ENCODE peak calls at places on chromosomes 4 and X, in seven cellular contexts. H is colonic mucosa; D is heart right ventricle; R is WERI-Rb-1; J is left lung; L is iPS DF 6.9; E is CD4-positive, alpha-beta memory T cell. X is an unnamed sample.
A peak's percentile ranks its signal among the peaks of the same experiment; 100 is the strongest.

GRCh38 chrX:40176979-40177430 is 79.2 kb upstream of the BCOR start:
- DNase-seq in H (peak; percentile 26), D (peak; percentile 28), R (peak; percentile 64), J (no peak), L (no peak), E (no peak), X (no peak)

GRCh38 chr4:129246850-129247542 is 151.0 kb downstream of the C4orf33 start:
- DNase-seq in H (peak; percentile 28), D (no peak), R (no peak), J (no peak), L (no peak), E (no peak), X (no peak)

GRCh38 chrX:106692425-106693075 is 34.0 kb upstream of the RNF128 start:
- DNase-seq in H (peak; percentile 51), D (no peak), R (no peak), J (no peak), L (no peak), E (no peak), X (no peak)

GRCh38 chr4:110164251-110164650 is 34.2 kb downstream of the ELOVL6 start:
- DNase-seq in H (no peak), D (no peak), R (no peak), J (no peak), L (no peak), E (no peak), X (no peak)

GRCh38 chrX:40377684-40378083 is 203.1 kb upstream of the ATP6AP2 start:
- DNase-seq in H (no peak), D (no peak), R (no peak), J (no peak), L (no peak), E (no peak), X (no peak)

GRCh38 chr4:123411976-123412589 is 15.5 kb downstream of the SPRY1 start:
- DNase-seq in H (no peak), D (no peak), R (no peak), J (no peak), L (no peak), E (no peak), X (no peak)

GRCh38 chr4:94976371-94977011 is 218.7 kb downstream of the BMPR1B start:
- DNase-seq in H (no peak), D (no peak), R (no peak), J (no peak), L (no peak), E (no peak), X (no peak)

GRCh38 chr4:152727784-152728183 is 48.0 kb upstream of the TMEM154 start:
- DNase-seq in H (no peak), D (no peak), R (no peak), J (no peak), L (no peak), E (no peak), X (no peak)

GRCh38 chrX:73876897-73877296 is 313.9 kb downstream of the CHIC1 start:
- DNase-seq in H (no peak), D (no peak), R (no peak), J (no peak), L (no peak), E (no peak), X (no peak)

GRCh38 chrX:153670748-153671588 is 2.6 kb downstream of the PNCK start:
- DNase-seq in H (no peak), D (no peak), R (no peak), J (no peak), L (no peak), E (no peak), X (no peak)

GRCh38 chr4:183407128-183407585 is 37.3 kb upstream of the CDKN2AIP start:
- DNase-seq in H (peak; percentile 91), D (peak; percentile 90), R (peak; percentile 94), J (peak; percentile 98), L (peak; percentile 7), E (peak; percentile 87), X (peak; percentile 82)

GRCh38 chr4:123921339-123921738 is 524.7 kb downstream of the SPRY1 start:
- DNase-seq in H (no peak), D (no peak), R (no peak), J (no peak), L (no peak), E (no peak), X (no peak)

GRCh38 chr4:183136880-183137279 is 37.8 kb downstream of the WWC2 start:
- DNase-seq in H (no peak), D (no peak), R (no peak), J (no peak), L (no peak), E (no peak), X (no peak)

GRCh38 chr4:26323807-26324206 is 3.0 kb downstream of the RBPJ start:
- DNase-seq in H (no peak), D (no peak), R (no peak), J (no peak), L (no peak), E (no peak), X (no peak)

GRCh38 chr4:82099863-82100579 is 273.8 kb downstream of the HNRNPD start:
- DNase-seq in H (no peak), D (no peak), R (no peak), J (no peak), L (no peak), E (no peak), X (no peak)

GRCh38 chrX:1427756-1428155 is 25.0 kb downstream of the ASMTL start:
- DNase-seq in H (no peak), D (no peak), R (peak; percentile 6), J (peak; percentile 82), L (no peak), E (no peak), X (no peak)

GRCh38 chr4:55269470-55269869 is 76.6 kb upstream of the SRD5A3 start:
- DNase-seq in H (no peak), D (no peak), R (no peak), J (no peak), L (no peak), E (no peak), X (no peak)

GRCh38 chr4:768995-769394 is 56.9 kb downstream of the CPLX1 start:
- DNase-seq in H (no peak), D (no peak), R (peak; percentile 7), J (peak; percentile 55), L (no peak), E (no peak), X (no peak)
- H3K9me3 ChIP-seq in H (no peaks in the 10 kb centered on the region), D (no peaks in the 10 kb centered on the region), R (peaks cover 8% of the 10 kb centered on the region), J (no peaks in the 10 kb centered on the region), L (no peaks in the 10 kb centered on the region), E (no peaks in the 10 kb centered on the region), X (no peaks in the 10 kb centered on the region)

DNA sequence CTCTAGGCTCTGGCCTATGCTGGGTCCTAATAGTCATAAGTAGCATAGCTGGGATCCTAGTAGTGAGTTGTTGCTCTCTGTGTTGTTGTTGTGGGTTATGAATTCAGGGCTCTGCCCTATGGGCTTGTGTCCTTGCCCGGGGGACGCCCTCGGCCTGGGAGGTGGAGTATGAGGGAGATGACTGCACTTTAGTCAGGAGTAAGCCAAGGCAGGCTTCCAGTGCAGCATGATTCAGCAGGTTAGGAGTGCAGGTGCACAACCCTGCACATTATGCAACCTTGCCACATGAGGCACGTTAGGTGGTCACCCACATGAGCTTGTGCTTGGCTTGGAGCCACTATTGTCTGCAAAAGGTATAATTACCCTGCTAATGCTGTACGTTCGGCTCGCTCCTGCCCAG is 58.4 kb upstream of the CCDC149 start:
- DNase-seq in H (no peak), D (no peak), R (no peak), J (peak; percentile 54), L (no peak), E (no peak), X (no peak)
- H3K9me3 ChIP-seq in H (no peaks in the 10 kb centered on the region), D (no peaks in the 10 kb centered on the region), R (peaks cover 6% of the 10 kb centered on the region), J (no peaks in the 10 kb centered on the region), L (peaks cover 1% of the 10 kb centered on the region), E (no peaks in the 10 kb centered on the region), X (no peaks in the 10 kb centered on the region)

DNA sequence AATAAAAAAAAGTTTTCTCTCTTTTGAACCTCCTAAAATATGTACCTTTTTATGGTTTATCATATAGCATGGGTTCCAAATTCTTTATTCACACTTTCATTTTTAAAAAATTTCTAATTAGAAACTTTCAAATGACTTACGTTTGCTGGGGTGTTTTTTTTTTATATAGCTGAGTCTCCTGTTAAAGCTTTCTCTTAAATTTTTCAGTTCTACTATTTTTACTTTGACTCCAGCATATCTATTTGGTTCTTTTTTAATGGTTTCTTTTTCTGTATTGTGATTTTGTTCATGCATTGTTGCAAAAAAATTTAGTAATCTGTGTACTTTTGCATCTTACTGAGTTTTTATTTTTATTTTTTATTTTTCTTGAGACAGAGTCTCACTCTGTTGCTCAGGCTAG is 22.3 kb downstream of the ZNF718 start:
- DNase-seq in H (no peak), D (no peak), R (no peak), J (no peak), L (no peak), E (no peak), X (no peak)
- H3K9me3 ChIP-seq in H (peaks cover 7% of the 10 kb centered on the region), D (peaks cover 12% of the 10 kb centered on the region), R (peaks cover 29% of the 10 kb centered on the region), J (peaks cover 21% of the 10 kb centered on the region), L (no peaks in the 10 kb centered on the region), E (no peaks in the 10 kb centered on the region), X (peaks cover 34% of the 10 kb centered on the region)

GRCh38 chr4:119517361-119518229 is 111.0 kb downstream of the PDE5A start:
- DNase-seq in H (no peak), D (no peak), R (no peak), J (no peak), L (no peak), E (no peak), X (no peak)
- H3K9me3 ChIP-seq in H (no peaks in the 10 kb centered on the region), D (no peaks in the 10 kb centered on the region), R (no peaks in the 10 kb centered on the region), J (no peaks in the 10 kb centered on the region), L (no peaks in the 10 kb centered on the region), E (no peaks in the 10 kb centered on the region), X (no peaks in the 10 kb centered on the region)

DNA sequence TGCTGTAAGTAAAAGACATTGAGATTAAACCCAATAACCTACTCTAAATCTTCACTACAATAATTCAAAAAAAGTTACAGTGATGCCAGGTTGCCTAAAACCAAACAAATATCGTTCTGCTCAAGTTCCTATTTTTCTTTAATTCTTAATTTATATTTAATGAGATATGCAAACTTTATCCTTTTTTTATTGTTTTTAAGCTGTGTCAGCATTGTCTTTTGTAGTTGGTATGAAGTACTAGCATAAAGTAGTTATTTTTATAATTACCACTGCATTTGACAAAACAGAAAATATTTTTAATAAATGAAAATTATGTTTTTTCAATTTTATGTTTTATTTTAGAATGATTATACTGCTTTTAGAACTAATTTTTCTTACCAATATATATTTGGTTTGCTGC is 1431.1 kb upstream of the PCDH7 start:
- DNase-seq in H (no peak), D (no peak), R (no peak), J (no peak), L (no peak), E (no peak), X (no peak)
- H3K9me3 ChIP-seq in H (no peaks in the 10 kb centered on the region), D (no peaks in the 10 kb centered on the region), R (no peaks in the 10 kb centered on the region), J (no peaks in the 10 kb centered on the region), L (no peaks in the 10 kb centered on the region), E (no peaks in the 10 kb centered on the region), X (no peaks in the 10 kb centered on the region)

DNA sequence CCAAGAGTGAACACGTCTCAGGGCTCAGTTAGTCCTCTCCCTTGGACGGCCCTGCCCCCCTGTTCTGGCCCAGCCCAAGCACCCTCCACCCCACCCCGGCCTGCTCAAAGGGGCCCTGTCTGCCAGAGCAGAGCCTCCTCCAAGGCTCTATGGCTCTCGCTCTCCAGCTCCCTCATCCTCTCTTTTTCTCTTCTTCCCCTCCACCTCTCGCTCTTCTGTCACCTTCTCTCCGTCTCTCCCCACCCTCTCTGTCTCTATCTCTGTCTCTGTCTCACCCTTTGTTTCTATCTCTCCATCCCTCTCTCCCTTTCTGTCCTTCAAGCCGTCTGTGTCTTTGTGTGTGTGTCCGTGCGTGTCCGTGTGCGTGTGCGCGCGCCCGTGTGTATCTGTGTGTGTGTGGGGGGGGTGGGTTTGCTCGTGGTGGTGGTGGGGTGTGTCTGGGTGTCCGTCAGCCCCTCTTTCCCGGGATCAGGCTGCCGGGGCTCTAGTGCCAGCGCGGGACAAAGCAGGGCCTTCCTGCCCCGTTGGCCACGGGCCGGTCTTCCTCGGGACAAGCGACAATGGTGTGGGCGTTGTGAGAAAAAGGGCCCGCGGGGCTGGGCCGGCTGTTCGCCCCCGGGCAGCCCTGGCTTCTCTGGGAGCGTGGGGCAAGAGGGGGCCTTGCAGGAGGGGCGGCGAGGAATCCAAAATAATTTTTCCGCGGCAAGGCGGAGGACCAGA is 8.7 kb downstream of the FRG2 start:
- DNase-seq in H (no peak), D (no peak), R (no peak), J (peak; percentile 57), L (no peak), E (no peak), X (no peak)
- H3K9me3 ChIP-seq in H (no peaks in the 10 kb centered on the region), D (no peaks in the 10 kb centered on the region), R (peaks cover 58% of the 10 kb centered on the region), J (no peaks in the 10 kb centered on the region), L (peaks cover 2% of the 10 kb centered on the region), E (no peaks in the 10 kb centered on the region), X (no peaks in the 10 kb centered on the region)